ENCODE peak calls at places on chromosomes 3 and 15, in ten cellular contexts. B, D, V, U, Y, S, T, L, G and K are unnamed samples.

GRCh38 chr3:130692455-130692854 is 54.2 kb downstream of the PIK3R4 start:
- DNase-seq in D (no peak), Y (no peak), U (no peak), V (no peak), L (no peak), T (no peak), G (no peak), S (no peak), B (no peak), K (no peak)

GRCh38 chr15:78322243-78322642 is 17.9 kb upstream of the CRABP1 start:
- DNase-seq in Y (no peak), G (no peak), U (no peak), D (no peak), B (no peak), L (no peak), S (no peak), V (no peak), T (no peak), K (no peak)

GRCh38 chr3:14472471-14473351 is 67.4 kb downstream of the GRIP2 start:
- DNase-seq in D (peak; percentile 23), T (peak; percentile 31), L (no peak), Y (no peak), V (no peak), S (no peak), G (no peak), U (peak; percentile 80), B (no peak), K (no peak)

GRCh38 chr3:186669378-186670084 is 3.7 kb downstream of the HRG start:
- DNase-seq in L (no peak), G (no peak), V (no peak), Y (no peak), D (no peak), T (no peak), B (no peak), U (no peak), S (no peak), K (no peak)

GRCh38 chr15:69384626-69385025 is 29.5 kb upstream of the KIF23 start:
- DNase-seq in B (no peak), G (no peak), L (no peak), T (no peak), V (no peak), D (no peak), S (no peak), Y (no peak), U (no peak), K (no peak)

GRCh38 chr3:31546152-31546551 is 13.4 kb downstream of the STT3B start:
- DNase-seq in G (no peak), L (no peak), U (no peak), V (no peak), S (no peak), T (no peak), Y (no peak), B (no peak), D (no peak), K (no peak)

GRCh38 chr3:21447471-21448205 is 303.4 kb downstream of the ZNF385D start:
- DNase-seq in V (no peak), L (no peak), D (no peak), Y (no peak), S (no peak), U (peak; percentile 76), G (no peak), T (no peak), B (no peak), K (no peak)

GRCh38 chr3:145058483-145058882 is 1086.9 kb downstream of the DIPK2A start:
- DNase-seq in U (no peak), B (no peak), S (no peak), T (no peak), V (no peak), D (no peak), Y (no peak), G (no peak), L (no peak), K (no peak)

GRCh38 chr3:99859855-99860254 is 42.2 kb downstream of the CMSS1 start:
- DNase-seq in V (no peak), G (no peak), L (no peak), B (no peak), Y (no peak), T (no peak), U (peak; percentile 97), S (no peak), D (no peak), K (no peak)

GRCh38 chr15:67105065-67105951 is 39.9 kb downstream of the SMAD3 start:
- DNase-seq in T (no peak), U (peak; percentile 98), G (no peak), B (no peak), D (peak; percentile 58), S (no peak), L (no peak), V (no peak), Y (peak; percentile 76), K (no peak)

GRCh38 chr15:55741592-55742497 is 1.1 kb downstream of the PRTG start:
- DNase-seq in G (no peak), Y (peak; percentile 59), S (peak; percentile 30), U (no peak), V (no peak), L (no peak), T (no peak), D (no peak), B (no peak), K (no peak)

GRCh38 chr3:150348500-150348899 is 59.6 kb upstream of the TSC22D2 start:
- DNase-seq in U (peak; percentile 68), L (no peak), D (peak; percentile 29), T (peak; percentile 25), V (no peak), G (no peak), B (no peak), S (no peak), Y (no peak), K (no peak)

GRCh38 chr3:134341391-134341790 is 32.9 kb downstream of the AMOTL2 start:
- DNase-seq in Y (no peak), T (no peak), G (no peak), S (no peak), V (no peak), B (no peak), L (no peak), U (no peak), D (no peak), K (no peak)

GRCh38 chr3:107855710-107856109 is 235.1 kb downstream of the CD47 start:
- DNase-seq in D (no peak), T (no peak), B (no peak), V (no peak), S (peak; percentile 55), G (no peak), U (no peak), Y (no peak), L (no peak), K (no peak)

GRCh38 chr3:101011086-101011485 is 17.9 kb upstream of the ABI3BP start:
- DNase-seq in S (no peak), L (no peak), V (no peak), T (no peak), Y (no peak), U (peak; percentile 75), B (no peak), G (no peak), D (no peak), K (no peak)

GRCh38 chr15:79294075-79294474 is 11.6 kb downstream of the ANKRD34C start:
- DNase-seq in S (no peak), U (no peak), T (no peak), L (no peak), D (no peak), Y (no peak), V (no peak), G (no peak), B (no peak), K (no peak)

GRCh38 chr3:14126017-14126902 is 1.4 kb downstream of the TMEM43 start:
- DNase-seq in T (no peak), S (no peak), G (no peak), L (no peak), Y (no peak), U (no peak), B (no peak), D (no peak), V (no peak), K (no peak)

GRCh38 chr3:126749547-126749875 is 45.5 kb downstream of the CHCHD6 start:
- DNase-seq in D (no peak), S (no peak), V (no peak), L (no peak), Y (no peak), T (no peak), B (no peak), G (no peak), U (no peak), K (no peak)

GRCh38 chr15:30859091-30859874 is 44.4 kb upstream of the FAN1 start:
- DNase-seq in V (peak; percentile 5), B (peak; percentile 11), L (peak; percentile 8), U (peak; percentile 13), Y (no peak), D (no peak), G (no peak), T (peak; percentile 16), S (peak; percentile 16), K (no peak)

GRCh38 chr15:73001840-73002239 is 50.4 kb upstream of the NEO1 start:
- DNase-seq in L (no peak), V (no peak), U (no peak), G (no peak), B (no peak), D (no peak), S (no peak), Y (no peak), T (no peak), K (no peak)

GRCh38 chr3:110624571-110624970 is 447.0 kb upstream of the NECTIN3 start:
- DNase-seq in G (no peak), D (no peak), S (no peak), L (no peak), T (no peak), B (no peak), U (no peak), Y (no peak), V (no peak), K (no peak)

GRCh38 chr3:49421890-49422378 is 339 bp downstream of the AMT start:
- DNase-seq in Y (no peak), D (no peak), L (no peak), U (no peak), B (no peak), G (no peak), S (no peak), V (no peak), T (peak; percentile 40), K (no peak)

GRCh38 chr3:140529096-140529495 is 148.8 kb upstream of the TRIM42 start:
- DNase-seq in S (no peak), L (no peak), Y (no peak), V (no peak), U (peak; percentile 11), G (no peak), B (no peak), D (no peak), T (no peak), K (no peak)

GRCh38 chr15:29690765-29691475 is 131.3 kb downstream of the TJP1 start:
- DNase-seq in V (no peak), L (no peak), Y (peak; percentile 1), U (no peak), D (no peak), G (no peak), S (no peak), B (no peak), T (no peak), K (no peak)